ENCODE peak calls at places on chromosomes 7 and 10, in seven cellular contexts. B is H9, R is mesendoderm, I is IMR-90, U is neuronal stem cell, V is H1, T is mesenchymal stem cell. E is an unnamed sample.

GRCh38 chr10:69963178-69963834 is 89.3 kb upstream of the MACROH2A2 start:
- DNase-seq in T (no peak), U (no peak), I (no peak), V (no peak), R (peak; percentile 59), B (no peak), E (no peak)

GRCh38 chr7:136869006-136869961 is 832 bp downstream of the CHRM2 start:
- DNase-seq in T (peak; percentile 72), I (peak; percentile 59), U (peak; percentile 39), V (no peak), B (peak; percentile 57), R (peak; percentile 20), E (no peak)

GRCh38 chr7:28988818-28989595 is 30.9 kb upstream of the TRIL start:
- DNase-seq in I (peak; percentile 93), V (no peak), T (peak; percentile 95), U (no peak), B (no peak), R (peak; percentile 69), E (peak; percentile 96)

GRCh38 chr10:110340821-110341220 is 36.1 kb upstream of the SMNDC1 start:
- DNase-seq in V (no peak), R (no peak), T (no peak), U (no peak), B (no peak), I (peak; percentile 59), E (no peak)

GRCh38 chr10:103648951-103649532 is 155.5 kb downstream of the NEURL1 start:
- DNase-seq in R (no peak), I (peak; percentile 16), V (no peak), B (no peak), T (no peak), U (no peak), E (no peak)

GRCh38 chr10:103281753-103282152 is 4.8 kb downstream of the INA start:
- DNase-seq in V (peak; percentile 87), R (peak; percentile 89), B (peak; percentile 94), U (peak; percentile 66), T (no peak), I (peak; percentile 43), E (peak; percentile 15)

GRCh38 chr7:114534957-114535356 is 120.3 kb downstream of the FOXP2 start:
- DNase-seq in R (no peak), U (no peak), B (no peak), T (no peak), I (no peak), V (no peak), E (no peak)

GRCh38 chr7:51078653-51079052 is 238.0 kb downstream of the COBL start:
- DNase-seq in I (no peak), R (no peak), B (no peak), V (no peak), U (no peak), T (no peak), E (no peak)

GRCh38 chr10:103967433-103968142 is 648 bp downstream of the SLK start:
- DNase-seq in T (peak; percentile 51), U (peak; percentile 9), I (no peak), B (no peak), V (no peak), R (peak; percentile 37), E (no peak)

GRCh38 chr10:104297697-104298660 is 29.0 kb downstream of the GSTO2 start:
- DNase-seq in U (peak; percentile 31), B (peak; percentile 85), T (no peak), R (peak; percentile 92), V (peak; percentile 50), I (peak; percentile 89), E (peak; percentile 74)

GRCh38 chr10:274866-275265 is 139.6 kb downstream of the ZMYND11 start:
- DNase-seq in R (no peak), V (no peak), T (no peak), I (no peak), U (no peak), B (no peak), E (no peak)
- H3K27ac ChIP-seq in R (no peak overlapping the region), V (no peak overlapping the region), T (no peak overlapping the region), I (no peak overlapping the region), U (no peak overlapping the region), B (no peak overlapping the region), E (no peak overlapping the region)

GRCh38 chr10:99648717-99649116 is 10.6 kb upstream of the ENTPD7 start:
- DNase-seq in R (no peak), B (no peak), T (no peak), I (no peak), U (no peak), V (no peak), E (no peak)
- H3K23ac ChIP-seq in R (no peak overlapping the region), B (no peak overlapping the region), T (no peak overlapping the region), I (no peak overlapping the region), U (no peak overlapping the region), V (no peak overlapping the region), E (no peak overlapping the region)

DNA sequence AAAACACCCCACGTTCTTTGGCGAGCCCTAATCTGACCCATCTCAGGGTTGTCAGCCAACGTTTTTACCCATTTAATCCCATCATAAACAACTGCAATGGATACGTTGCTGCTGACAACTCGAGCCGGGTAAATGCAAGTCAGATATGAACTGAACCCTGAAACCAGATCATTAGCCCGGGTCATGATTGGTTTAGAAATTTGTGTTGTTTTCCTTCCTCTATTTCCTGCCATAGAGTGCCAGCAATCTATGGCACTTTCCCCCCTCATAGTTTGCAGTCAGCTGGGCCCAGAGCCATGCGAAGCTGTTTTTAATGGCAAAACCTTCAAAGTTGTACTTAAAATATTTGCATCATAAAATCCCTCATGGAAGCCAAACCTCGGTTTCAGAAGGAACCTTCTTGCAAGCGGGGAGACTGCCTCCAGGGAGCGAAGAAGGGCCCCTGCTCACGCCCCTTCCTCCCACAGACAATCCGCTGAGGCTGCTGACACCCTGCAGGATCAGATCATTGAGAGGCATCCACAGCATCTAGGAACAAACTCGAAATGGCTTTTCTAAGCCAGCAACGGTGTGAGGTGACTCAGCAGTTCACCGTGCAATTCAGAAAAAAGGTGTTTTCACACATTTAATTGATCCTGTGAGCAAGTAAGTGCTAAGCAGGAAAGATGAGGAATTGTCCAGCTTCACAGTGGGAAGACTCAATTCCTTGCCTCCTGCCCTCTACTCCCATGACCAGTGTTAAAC is 710.1 kb downstream of the PARD3 start:
- DNase-seq in I (no peak), U (no peak), R (peak; percentile 86), B (no peak), T (no peak), V (no peak), E (no peak)
- H4K8ac ChIP-seq in I (no peak overlapping the region), U (no peak overlapping the region), R (no peak overlapping the region), B (no peak overlapping the region), T (no peak overlapping the region), V (no peak overlapping the region), E (no peak overlapping the region)

GRCh38 chr10:22537810-22538209 is 176.6 kb downstream of the PIP4K2A start:
- DNase-seq in I (no peak), V (no peak), R (no peak), T (no peak), B (no peak), U (no peak), E (no peak)
- H3K27ac ChIP-seq in I (no peak overlapping the region), V (no peak overlapping the region), R (no peak overlapping the region), T (no peak overlapping the region), B (no peak overlapping the region), U (no peak overlapping the region), E (no peak overlapping the region)

DNA sequence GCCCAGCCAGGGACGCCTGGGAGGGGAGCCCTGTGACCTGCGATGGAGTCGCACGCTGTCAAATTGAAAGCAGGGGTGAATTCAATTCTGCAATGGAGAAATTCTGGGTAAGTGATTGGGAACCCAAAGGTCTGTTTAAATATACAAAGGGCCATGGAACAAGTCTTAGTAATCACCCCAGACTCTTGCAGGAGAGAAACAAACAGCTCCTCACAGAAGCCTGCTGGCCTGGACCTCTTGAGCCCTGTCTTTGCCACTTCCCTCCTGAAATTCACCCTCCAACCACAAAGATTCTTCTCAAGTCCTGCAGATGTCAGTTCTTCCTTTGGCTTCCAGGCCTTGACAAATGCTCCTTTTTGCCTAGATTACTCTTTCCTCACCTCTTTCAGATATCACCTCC is 97.3 kb downstream of the GLI3 start:
- DNase-seq in I (no peak), V (no peak), B (no peak), U (no peak), R (no peak), T (peak; percentile 61), E (no peak)
- H3K23ac ChIP-seq in I (no peak overlapping the region), V (no peak overlapping the region), B (no peak overlapping the region), U (no peak overlapping the region), R (no peak overlapping the region), T (no peak overlapping the region), E (no peak overlapping the region)